ENCODE peak calls at places on chromosomes 1 and 21, in five cellular contexts. One of them, this sample, is unnamed.

GRCh38 chr21:25734654-25735220 is at the start of the genes ATP5PF and GABPA:
- DNase-seq in HepG2: peak; percentile 97
- DNase-seq in H1: peak; percentile 97
- DNase-seq in GM12878: peak; percentile 97
- DNase-seq in K562: peak; percentile 90
- DNase-seq in this sample: peak; percentile 91

GRCh38 chr1:169287280-169287679 is 80.3 kb downstream of the NME7 start:
- DNase-seq in K562: no peak
- DNase-seq in H1: no peak
- DNase-seq in HepG2: no peak
- DNase-seq in GM12878: no peak
- DNase-seq in this sample: no peak

GRCh38 chr1:29171521-29171920 is 10.2 kb downstream of the SRSF4 start:
- DNase-seq in GM12878: no peak
- DNase-seq in HepG2: no peak
- DNase-seq in K562: no peak
- DNase-seq in H1: no peak
- DNase-seq in this sample: no peak

GRCh38 chr1:94418664-94419655 is 771 bp downstream of the ABCD3 start:
- DNase-seq in K562: peak; percentile 7
- DNase-seq in H1: no peak
- DNase-seq in HepG2: no peak
- DNase-seq in GM12878: no peak
- DNase-seq in this sample: peak; percentile 72

GRCh38 chr21:26332873-26333272 is 162.3 kb upstream of the APP start:
- DNase-seq in GM12878: no peak
- DNase-seq in H1: no peak
- DNase-seq in K562: no peak
- DNase-seq in HepG2: no peak
- DNase-seq in this sample: no peak

GRCh38 chr1:172449585-172450523 is 6.0 kb upstream of the PIGC start:
- DNase-seq in K562: peak; percentile 85
- DNase-seq in H1: peak; percentile 70
- DNase-seq in HepG2: peak; percentile 85
- DNase-seq in GM12878: no peak
- DNase-seq in this sample: peak; percentile 71

GRCh38 chr1:160376525-160377131 is 9.8 kb downstream of the NHLH1 start:
- DNase-seq in K562: peak; percentile 72
- DNase-seq in GM12878: peak; percentile 36
- DNase-seq in HepG2: peak; percentile 58
- DNase-seq in H1: no peak
- DNase-seq in this sample: peak; percentile 79

GRCh38 chr1:151604291-151604690 is 7.6 kb upstream of the SNX27 start:
- DNase-seq in GM12878: no peak
- DNase-seq in H1: no peak
- DNase-seq in K562: no peak
- DNase-seq in HepG2: no peak
- DNase-seq in this sample: no peak

GRCh38 chr1:16921391-16922185 is at the start of gene CROCC:
- DNase-seq in HepG2: no peak
- DNase-seq in K562: peak; percentile 23
- DNase-seq in GM12878: no peak
- DNase-seq in H1: peak; percentile 88
- DNase-seq in this sample: peak; percentile 93

GRCh38 chr1:113610372-113610771 is 148.9 kb downstream of the PHTF1 start:
- DNase-seq in GM12878: no peak
- DNase-seq in K562: no peak
- DNase-seq in HepG2: no peak
- DNase-seq in H1: no peak
- DNase-seq in this sample: no peak

GRCh38 chr1:215824245-215824644 is 257.1 kb downstream of the KCTD3 start:
- DNase-seq in K562: no peak
- DNase-seq in GM12878: no peak
- DNase-seq in H1: peak; percentile 46
- DNase-seq in HepG2: no peak
- DNase-seq in this sample: no peak

GRCh38 chr1:66980745-66981367 is 56.1 kb downstream of the MIER1 start:
- DNase-seq in K562: no peak
- DNase-seq in HepG2: no peak
- DNase-seq in H1: no peak
- DNase-seq in GM12878: no peak
- DNase-seq in this sample: no peak

GRCh38 chr1:52904590-52905375 is 16.8 kb downstream of the ECHDC2 start:
- DNase-seq in GM12878: no peak
- DNase-seq in H1: peak; percentile 81
- DNase-seq in K562: peak; percentile 82
- DNase-seq in HepG2: no peak
- DNase-seq in this sample: peak; percentile 88

GRCh38 chr1:151311589-151312331 is 15.5 kb downstream of the PI4KB start:
- DNase-seq in HepG2: peak; percentile 82
- DNase-seq in K562: peak; percentile 87
- DNase-seq in H1: no peak
- DNase-seq in GM12878: no peak
- DNase-seq in this sample: peak; percentile 30

GRCh38 chr1:177966199-177966598 is 3.7 kb downstream of the SEC16B start:
- DNase-seq in GM12878: no peak
- DNase-seq in H1: no peak
- DNase-seq in K562: no peak
- DNase-seq in HepG2: no peak
- DNase-seq in this sample: no peak

GRCh38 chr1:205497351-205497750 is 7.1 kb upstream of the CDK18 start:
- DNase-seq in GM12878: no peak
- DNase-seq in H1: no peak
- DNase-seq in K562: no peak
- DNase-seq in HepG2: no peak
- DNase-seq in this sample: no peak

GRCh38 chr1:117346206-117346928 is 20.9 kb upstream of the MAN1A2 start:
- DNase-seq in K562: no peak
- DNase-seq in H1: no peak
- DNase-seq in GM12878: no peak
- DNase-seq in HepG2: no peak
- DNase-seq in this sample: no peak

GRCh38 chr1:110502402-110502801 is 16.6 kb downstream of the KCNA10 start:
- DNase-seq in GM12878: no peak
- DNase-seq in HepG2: no peak
- DNase-seq in K562: no peak
- DNase-seq in H1: no peak
- DNase-seq in this sample: no peak

GRCh38 chr1:210201671-210202070 is 30.9 kb upstream of the SERTAD4 start:
- DNase-seq in HepG2: no peak
- DNase-seq in H1: no peak
- DNase-seq in K562: no peak
- DNase-seq in GM12878: no peak
- DNase-seq in this sample: no peak

GRCh38 chr1:201624741-201625646 is 86.1 kb downstream of the NAV1 start:
- DNase-seq in GM12878: no peak
- DNase-seq in HepG2: no peak
- DNase-seq in K562: no peak
- DNase-seq in H1: no peak
- DNase-seq in this sample: no peak

GRCh38 chr1:157279157-157280140 is 141.3 kb upstream of the ETV3 start:
- DNase-seq in HepG2: no peak
- DNase-seq in GM12878: no peak
- DNase-seq in K562: peak; percentile 65
- DNase-seq in H1: no peak
- DNase-seq in this sample: no peak

GRCh38 chr1:200992382-200993101 is 31.0 kb downstream of the KIF21B start:
- DNase-seq in H1: no peak
- DNase-seq in K562: no peak
- DNase-seq in GM12878: no peak
- DNase-seq in HepG2: no peak
- DNase-seq in this sample: no peak

GRCh38 chr1:7679873-7680790 is 91.0 kb upstream of the VAMP3 start:
- DNase-seq in GM12878: no peak
- DNase-seq in HepG2: no peak
- DNase-seq in K562: peak; percentile 75
- DNase-seq in H1: peak; percentile 63
- DNase-seq in this sample: peak; percentile 93

GRCh38 chr1:172070055-172070454 is 228.8 kb downstream of the DNM3 start:
- DNase-seq in H1: no peak
- DNase-seq in K562: no peak
- DNase-seq in GM12878: no peak
- DNase-seq in HepG2: no peak
- DNase-seq in this sample: no peak

GRCh38 chr1:218368686-218369085 is 23.6 kb downstream of the TGFB2 start:
- DNase-seq in GM12878: no peak
- DNase-seq in HepG2: no peak
- DNase-seq in K562: no peak
- DNase-seq in H1: no peak
- DNase-seq in this sample: no peak

GRCh38 chr1:218366322-218367052 is 21.4 kb downstream of the TGFB2 start:
- DNase-seq in GM12878: no peak
- DNase-seq in K562: no peak
- DNase-seq in H1: no peak
- DNase-seq in HepG2: peak; percentile 86
- DNase-seq in this sample: no peak

GRCh38 chr1:218365600-218365999 is 20.5 kb downstream of the TGFB2 start:
- DNase-seq in GM12878: no peak
- DNase-seq in HepG2: no peak
- DNase-seq in H1: no peak
- DNase-seq in K562: no peak
- DNase-seq in this sample: no peak

GRCh38 chr1:218369688-218370511 is 24.8 kb downstream of the TGFB2 start:
- DNase-seq in K562: no peak
- DNase-seq in H1: no peak
- DNase-seq in HepG2: no peak
- DNase-seq in GM12878: no peak
- DNase-seq in this sample: no peak

GRCh38 chr1:218367118-218367517 is 22.0 kb downstream of the TGFB2 start:
- DNase-seq in H1: no peak
- DNase-seq in GM12878: no peak
- DNase-seq in HepG2: peak; percentile 85
- DNase-seq in K562: no peak
- DNase-seq in this sample: no peak
- TF ChIP-seq TAF1 in H1: no peak
- TF ChIP-seq TAF1 in GM12878: no peak
- TF ChIP-seq TAF1 in HepG2: no peak
- TF ChIP-seq TAF1 in K562: no peak
- TF ChIP-seq TAF1 in this sample: no peak

GRCh38 chr21:10640446-10640845 is 119.1 kb downstream of the TPTE start:
- DNase-seq in K562: no peak
- DNase-seq in GM12878: no peak
- DNase-seq in HepG2: no peak
- DNase-seq in H1: no peak
- DNase-seq in this sample: no peak
- H3K9me3 ChIP-seq in K562: no peaks in the 10 kb centered on the region
- H3K9me3 ChIP-seq in GM12878: no peaks in the 10 kb centered on the region
- H3K9me3 ChIP-seq in HepG2: peaks cover 97% of the 10 kb centered on the region
- H3K9me3 ChIP-seq in H1: peaks cover 69% of the 10 kb centered on the region
- H3K9me3 ChIP-seq in this sample: peaks cover 3% of the 10 kb centered on the region

GRCh38 chr1:193111641-193112090 is 6.5 kb upstream of the GLRX2 start:
- DNase-seq in H1: no peak
- DNase-seq in HepG2: peak; percentile 67
- DNase-seq in K562: no peak
- DNase-seq in GM12878: no peak
- DNase-seq in this sample: no peak
- TF ChIP-seq GABPA in H1: no peak
- TF ChIP-seq GABPA in HepG2: no peak
- TF ChIP-seq GABPA in K562: peak; percentile 29
- TF ChIP-seq GABPA in GM12878: no peak
- TF ChIP-seq GABPA in this sample: no peak

DNA sequence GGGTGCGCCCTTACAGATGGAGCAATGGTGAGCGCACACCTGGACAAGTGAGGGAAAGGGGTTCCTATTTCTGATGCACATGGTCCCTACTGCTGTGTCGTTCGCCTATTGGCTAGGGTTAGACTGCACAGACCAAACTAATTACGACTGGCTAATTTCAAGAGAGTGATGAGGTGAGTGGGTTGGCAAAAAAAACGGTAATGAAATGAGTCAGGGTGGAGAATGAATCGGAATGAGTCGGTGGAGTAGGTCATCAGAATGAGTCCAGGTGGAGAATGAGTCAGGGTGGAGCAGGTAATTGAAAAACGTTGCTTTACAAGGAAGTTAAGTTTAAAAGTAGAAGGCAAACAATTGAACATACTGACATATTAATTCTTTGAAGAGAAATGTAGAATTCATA is 79.8 kb downstream of the WDR4 start:
- DNase-seq in K562: no peak
- DNase-seq in GM12878: peak; percentile 26
- DNase-seq in HepG2: no peak
- DNase-seq in H1: peak; percentile 35
- DNase-seq in this sample: no peak
- TF ChIP-seq TAF1 in K562: no peak
- TF ChIP-seq TAF1 in GM12878: no peak
- TF ChIP-seq TAF1 in HepG2: no peak
- TF ChIP-seq TAF1 in H1: no peak
- TF ChIP-seq TAF1 in this sample: no peak

GRCh38 chr21:15514073-15514946 is 215.5 kb upstream of the USP25 start:
- DNase-seq in H1: no peak
- DNase-seq in K562: no peak
- DNase-seq in HepG2: peak; percentile 94
- DNase-seq in GM12878: peak; percentile 45
- DNase-seq in this sample: no peak
- H3K9me3 ChIP-seq in H1: no peaks in the 10 kb centered on the region
- H3K9me3 ChIP-seq in K562: no peaks in the 10 kb centered on the region
- H3K9me3 ChIP-seq in HepG2: no peaks in the 10 kb centered on the region
- H3K9me3 ChIP-seq in GM12878: no peaks in the 10 kb centered on the region
- H3K9me3 ChIP-seq in this sample: no peaks in the 10 kb centered on the region

GRCh38 chr1:223810586-223810985 is 35.2 kb downstream of the TP53BP2 start:
- DNase-seq in GM12878: no peak
- DNase-seq in K562: no peak
- DNase-seq in HepG2: no peak
- DNase-seq in H1: no peak
- DNase-seq in this sample: no peak
- TF ChIP-seq GABPA in GM12878: no peak
- TF ChIP-seq GABPA in K562: no peak
- TF ChIP-seq GABPA in HepG2: no peak
- TF ChIP-seq GABPA in H1: no peak
- TF ChIP-seq GABPA in this sample: no peak

GRCh38 chr1:230950404-230950803 is 28.3 kb downstream of the TTC13 start:
- DNase-seq in H1: no peak
- DNase-seq in K562: no peak
- DNase-seq in GM12878: no peak
- DNase-seq in HepG2: no peak
- DNase-seq in this sample: no peak
- TF ChIP-seq TAF1 in H1: no peak
- TF ChIP-seq TAF1 in K562: no peak
- TF ChIP-seq TAF1 in GM12878: no peak
- TF ChIP-seq TAF1 in HepG2: no peak
- TF ChIP-seq TAF1 in this sample: no peak